ENCODE peak calls at places on chromosomes 13 and 19, in nine cellular contexts. B is H9; G is endodermal cell; R is CD8-positive, alpha-beta T cell; W is left ventricle myocardium inferior; M is left lung; Q is lung; T is IMR-90; U is ovary. O is an unnamed sample. For H3K4me1, the result is how much of the 10 kb centered on the place peaks cover.

GRCh38 chr19:32864318-32865007 is 5.1 kb downstream of the SLC7A9 start:
- DNase-seq in Q (no peak), W (no peak), R (no peak), M (no peak), B (no peak), G (no peak), T (no peak), U (no peak), O (no peak)

GRCh38 chr13:43269037-43269476 is 245.7 kb downstream of the DNAJC15 start:
- DNase-seq in R (no peak), W (no peak), B (no peak), T (peak), G (no peak), Q (peak), M (peak), U (peak), O (no peak)

GRCh38 chr13:77751513-77752456 is 54.3 kb downstream of the SLAIN1 start:
- DNase-seq in U (no peak), R (peak), B (peak), G (peak), W (no peak), T (peak), Q (no peak), M (no peak), O (no peak)

GRCh38 chr19:9945319-9945966 is 9.1 kb upstream of the OLFM2 start:
- DNase-seq in R (no peak), Q (peak), W (peak), T (peak), U (peak), B (peak), G (peak), M (peak), O (peak)

GRCh38 chr13:77691871-77692270 is 5.6 kb upstream of the SLAIN1 start:
- DNase-seq in Q (no peak), W (no peak), B (no peak), U (no peak), M (no peak), R (no peak), G (no peak), T (no peak), O (no peak)

GRCh38 chr13:106534844-106535551 is 464 bp downstream of the EFNB2 start:
- DNase-seq in R (peak), T (peak), U (peak), W (peak), G (peak), Q (no peak), M (no peak), B (no peak), O (no peak)

GRCh38 chr19:835201-835810 is 5.5 kb upstream of the PRTN3 start:
- DNase-seq in U (no peak), R (no peak), Q (no peak), T (no peak), B (no peak), W (no peak), M (no peak), G (no peak), O (no peak)

GRCh38 chr13:73676550-73677040 is 457.6 kb downstream of the KLF12 start:
- DNase-seq in R (no peak), Q (no peak), U (no peak), G (no peak), B (no peak), M (no peak), W (no peak), T (no peak), O (no peak)

GRCh38 chr19:47380559-47380958 is 31.4 kb downstream of the DHX34 start:
- DNase-seq in Q (no peak), M (no peak), T (no peak), G (no peak), U (no peak), R (no peak), B (no peak), W (no peak), O (no peak)

GRCh38 chr13:49927755-49928154 is 8.4 kb downstream of the SPRYD7 start:
- DNase-seq in W (no peak), U (no peak), T (peak), M (no peak), B (no peak), Q (no peak), G (no peak), R (no peak), O (no peak)

GRCh38 chr13:32246468-32246867 is 68.7 kb downstream of the ZAR1L start:
- DNase-seq in T (peak), G (peak), R (peak), B (peak), U (no peak), M (peak), W (peak), Q (peak), O (peak)

GRCh38 chr19:8089664-8090601 is 37.4 kb downstream of the CCL25 start:
- DNase-seq in M (no peak), U (no peak), W (no peak), Q (no peak), B (no peak), R (no peak), G (peak), T (no peak), O (no peak)

GRCh38 chr13:27808866-27809546 is 16.7 kb downstream of the GSX1 start:
- DNase-seq in B (no peak), G (no peak), U (no peak), R (no peak), M (no peak), Q (no peak), T (no peak), W (no peak), O (no peak)

GRCh38 chr13:41107584-41108014 is 25.0 kb downstream of the KBTBD6 start:
- DNase-seq in Q (no peak), W (no peak), U (no peak), T (no peak), M (no peak), R (no peak), B (peak), G (peak), O (no peak)
- H3K4me1 ChIP-seq in Q (under half), W (under half), U (under half), T (under half), M (under half), R (under half), B (under half), G (under half), O (under half)

GRCh38 chr19:50677636-50678035 is 28.4 kb downstream of the C19orf81 start:
- DNase-seq in R (no peak), W (no peak), T (no peak), G (no peak), M (no peak), B (peak), U (no peak), Q (no peak), O (no peak)

GRCh38 chr19:50676625-50677197 is 27.5 kb downstream of the C19orf81 start:
- DNase-seq in B (no peak), Q (no peak), U (no peak), M (no peak), T (no peak), W (no peak), R (no peak), G (no peak), O (no peak)

GRCh38 chr19:50678323-50678722 is 29.1 kb downstream of the C19orf81 start:
- DNase-seq in Q (no peak), R (no peak), U (no peak), G (no peak), M (no peak), T (no peak), B (no peak), W (no peak), O (no peak)

DNA sequence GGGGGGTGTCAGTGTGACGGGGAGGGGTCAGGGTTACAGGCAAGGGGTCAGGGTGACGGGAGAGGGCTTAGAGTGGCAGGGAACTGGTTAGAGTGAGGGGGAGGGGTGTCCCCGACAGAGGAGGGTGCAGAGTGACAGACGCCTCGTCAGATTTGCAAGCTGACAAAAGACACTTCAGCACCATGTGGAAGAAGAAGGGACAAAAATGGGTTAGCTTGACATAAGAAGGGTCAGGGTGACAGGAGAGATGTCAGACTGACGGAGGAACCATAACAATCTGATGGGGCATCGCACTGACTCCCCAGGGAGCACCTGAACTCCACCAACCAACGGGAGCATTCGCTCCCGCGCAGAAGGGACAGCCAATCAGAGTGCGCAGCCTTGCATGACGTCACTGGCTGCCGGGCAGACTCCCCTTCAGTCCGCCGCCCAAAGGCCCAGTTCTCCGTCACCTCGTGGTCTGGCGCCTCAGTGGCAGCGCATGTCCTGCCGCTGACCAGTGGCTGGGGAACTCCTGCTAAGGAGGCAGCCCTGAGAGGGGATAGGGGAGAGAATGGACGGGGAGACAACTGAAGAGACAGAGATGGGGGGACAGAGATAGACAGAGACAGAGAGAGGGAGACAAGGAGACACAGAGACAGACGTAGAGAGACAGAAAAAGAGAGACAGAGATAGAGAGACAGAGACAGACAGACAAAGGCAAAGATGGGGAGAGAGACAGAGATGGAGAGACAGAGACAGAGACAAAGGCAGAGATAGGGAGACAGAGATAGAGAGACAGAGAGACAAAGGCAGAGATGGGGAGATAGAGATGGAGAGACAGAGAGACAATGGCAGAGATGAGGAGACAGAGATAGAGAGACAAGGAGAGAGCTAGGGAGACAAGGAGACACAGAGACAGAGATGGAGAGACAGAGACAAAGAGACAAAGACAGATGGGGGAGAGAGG is 30.2 kb downstream of the C19orf81 start:
- DNase-seq in W (peak), T (peak), B (peak), Q (peak), U (peak), R (peak), M (peak), G (peak), O (peak)
- H3K27ac ChIP-seq in W (no peak), T (no peak), B (no peak), Q (no peak), U (no peak), R (no peak), M (no peak), G (no peak), O (no peak)

GRCh38 chr19:19062454-19063182 is 1.2 kb upstream of the SLC25A42 start:
- DNase-seq in G (no peak), R (no peak), U (no peak), W (no peak), M (peak), B (no peak), T (peak), Q (no peak), O (no peak)

GRCh38 chr19:19063183-19064097 is at the start of gene SLC25A42:
- DNase-seq in T (peak), W (peak), B (peak), G (peak), R (peak), Q (peak), M (peak), U (peak), O (peak)

GRCh38 chr19:19064098-19064722 is 416 bp downstream of the SLC25A42 start:
- DNase-seq in W (no peak), Q (no peak), T (no peak), U (no peak), B (no peak), G (no peak), M (no peak), R (peak), O (no peak)

GRCh38 chr19:19067276-19068072 is 3.7 kb downstream of the SLC25A42 start:
- DNase-seq in B (no peak), M (no peak), R (no peak), G (no peak), T (no peak), Q (no peak), W (no peak), U (no peak), O (no peak)

DNA sequence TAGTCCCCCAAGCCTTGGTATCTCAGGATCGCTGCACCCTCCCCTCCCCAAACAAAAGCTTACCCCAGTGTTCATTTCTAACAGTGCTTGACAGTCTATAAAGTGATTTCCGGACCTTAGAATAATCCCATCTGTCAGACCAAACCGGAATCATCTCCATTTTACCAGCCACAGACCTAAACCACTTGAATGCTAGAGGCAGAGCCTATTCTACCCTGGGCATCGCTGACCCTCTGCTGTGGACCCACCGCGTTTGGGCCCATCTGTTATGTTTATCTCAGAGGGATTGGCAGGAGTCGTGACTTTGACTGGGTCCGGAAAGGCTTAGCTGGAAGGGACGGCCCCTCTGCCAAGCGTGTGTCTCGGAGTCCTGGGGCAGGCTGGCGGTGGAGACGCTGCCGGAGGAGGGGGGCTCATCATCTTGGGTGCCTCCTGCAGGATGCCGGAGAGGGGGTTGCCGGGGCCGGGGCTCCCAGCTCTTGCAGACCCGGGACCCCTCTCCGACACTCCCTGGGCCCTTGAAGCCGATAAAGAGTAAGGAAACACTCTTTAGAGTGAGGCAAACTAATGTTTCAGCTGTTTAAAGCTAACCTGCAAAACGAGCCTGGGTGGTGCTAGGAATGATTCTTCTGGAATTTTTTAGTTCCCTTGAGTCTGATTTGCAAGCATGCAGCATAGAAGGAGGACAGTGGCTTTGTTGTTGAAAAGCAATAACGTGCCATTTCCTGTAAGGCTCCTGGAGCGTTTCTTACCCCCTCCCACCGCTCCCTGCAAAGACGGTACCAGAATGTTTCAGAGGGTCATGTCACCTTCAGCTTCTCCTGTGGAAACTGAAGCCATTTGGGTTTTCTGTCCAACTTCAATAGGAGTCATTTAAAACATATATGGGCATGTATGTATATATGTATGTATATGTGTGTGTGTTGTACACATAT is 1.3 kb downstream of the SLC25A42 start:
- DNase-seq in W (no peak), G (peak), Q (no peak), U (no peak), B (no peak), T (no peak), M (no peak), R (peak), O (no peak)
- H3K4me1 ChIP-seq in W (half or more), G (under half), Q (under half), U (under half), B (under half), T (under half), M (under half), R (under half), O (under half)

GRCh38 chr19:6219147-6219525 is 60.6 kb downstream of the MLLT1 start:
- DNase-seq in R (no peak), B (no peak), W (no peak), U (no peak), G (no peak), Q (no peak), M (no peak), T (no peak), O (peak)
- H3K27ac ChIP-seq in R (no peak), B (no peak), W (peak), U (peak), G (no peak), Q (peak), M (peak), T (no peak), O (no peak)

O was measured in tibial artery.